ENCODE peak calls at places on chromosomes 6 and 20, in six cellular contexts. One of them, this sample, is unnamed.

GRCh38 chr6:161281092-161281491 is 7.2 kb upstream of the AGPAT4 start:
- DNase-seq in heart right ventricle: no peak
- DNase-seq in NCI-H1092: no peak
- DNase-seq in anterior cingulate cortex: no peak
- DNase-seq in D341Med: no peak
- DNase-seq in NCI-H460: no peak
- DNase-seq in this sample: no peak

GRCh38 chr6:117317261-117317660 is 51.9 kb downstream of the VGLL2 start:
- DNase-seq in heart right ventricle: no peak
- DNase-seq in NCI-H1092: no peak
- DNase-seq in anterior cingulate cortex: no peak
- DNase-seq in D341Med: no peak
- DNase-seq in NCI-H460: no peak
- DNase-seq in this sample: peak; percentile 4

GRCh38 chr6:34374112-34374907 is 18.2 kb downstream of the NUDT3 start:
- DNase-seq in heart right ventricle: no peak
- DNase-seq in NCI-H1092: no peak
- DNase-seq in anterior cingulate cortex: no peak
- DNase-seq in D341Med: no peak
- DNase-seq in NCI-H460: no peak
- DNase-seq in this sample: no peak

GRCh38 chr20:9241232-9241692 is 172.4 kb downstream of the PLCB4 start:
- DNase-seq in heart right ventricle: no peak
- DNase-seq in NCI-H1092: no peak
- DNase-seq in anterior cingulate cortex: no peak
- DNase-seq in D341Med: no peak
- DNase-seq in NCI-H460: no peak
- DNase-seq in this sample: peak; percentile 53

GRCh38 chr6:139251377-139252017 is 40.3 kb downstream of the TXLNB start:
- DNase-seq in heart right ventricle: no peak
- DNase-seq in NCI-H1092: no peak
- DNase-seq in anterior cingulate cortex: no peak
- DNase-seq in D341Med: no peak
- DNase-seq in NCI-H460: no peak
- DNase-seq in this sample: no peak

GRCh38 chr20:4151991-4152695 is 136.8 kb upstream of the RNF24 start:
- DNase-seq in heart right ventricle: no peak
- DNase-seq in NCI-H1092: no peak
- DNase-seq in anterior cingulate cortex: no peak
- DNase-seq in D341Med: no peak
- DNase-seq in NCI-H460: no peak
- DNase-seq in this sample: no peak

GRCh38 chr6:15213838-15214398 is 32.0 kb upstream of the JARID2 start:
- DNase-seq in heart right ventricle: no peak
- DNase-seq in NCI-H1092: no peak
- DNase-seq in anterior cingulate cortex: no peak
- DNase-seq in D341Med: no peak
- DNase-seq in NCI-H460: no peak
- DNase-seq in this sample: no peak

GRCh38 chr20:43761396-43762340 is 34.9 kb upstream of the GTSF1L start:
- DNase-seq in heart right ventricle: no peak
- DNase-seq in NCI-H1092: peak; percentile 57
- DNase-seq in anterior cingulate cortex: no peak
- DNase-seq in D341Med: no peak
- DNase-seq in NCI-H460: no peak
- DNase-seq in this sample: no peak

GRCh38 chr6:106553440-106553839 is 75.9 kb downstream of the RTN4IP1 start:
- DNase-seq in heart right ventricle: no peak
- DNase-seq in NCI-H1092: no peak
- DNase-seq in anterior cingulate cortex: no peak
- DNase-seq in D341Med: no peak
- DNase-seq in NCI-H460: no peak
- DNase-seq in this sample: no peak

GRCh38 chr6:42175860-42176259 is 2.7 kb downstream of the GUCA1A start:
- DNase-seq in heart right ventricle: no peak
- DNase-seq in NCI-H1092: no peak
- DNase-seq in anterior cingulate cortex: no peak
- DNase-seq in D341Med: no peak
- DNase-seq in NCI-H460: no peak
- DNase-seq in this sample: no peak

GRCh38 chr20:16106191-16106849 is 466.9 kb downstream of the KIF16B start:
- DNase-seq in heart right ventricle: no peak
- DNase-seq in NCI-H1092: no peak
- DNase-seq in anterior cingulate cortex: no peak
- DNase-seq in D341Med: no peak
- DNase-seq in NCI-H460: no peak
- DNase-seq in this sample: no peak

GRCh38 chr6:138211601-138212000 is 6.7 kb downstream of the PBOV1 start:
- DNase-seq in heart right ventricle: no peak
- DNase-seq in NCI-H1092: no peak
- DNase-seq in anterior cingulate cortex: no peak
- DNase-seq in D341Med: no peak
- DNase-seq in NCI-H460: no peak
- DNase-seq in this sample: no peak

GRCh38 chr20:63151554-63152321 is 64.2 kb downstream of the YTHDF1 start:
- DNase-seq in heart right ventricle: peak; percentile 16
- DNase-seq in NCI-H1092: no peak
- DNase-seq in anterior cingulate cortex: no peak
- DNase-seq in D341Med: no peak
- DNase-seq in NCI-H460: no peak
- DNase-seq in this sample: no peak

GRCh38 chr6:74879234-74879633 is 326.6 kb downstream of the COL12A1 start:
- DNase-seq in heart right ventricle: no peak
- DNase-seq in NCI-H1092: no peak
- DNase-seq in anterior cingulate cortex: no peak
- DNase-seq in D341Med: no peak
- DNase-seq in NCI-H460: no peak
- DNase-seq in this sample: no peak

GRCh38 chr6:132683543-132683942 is 24.6 kb upstream of the TAAR1 start:
- DNase-seq in heart right ventricle: no peak
- DNase-seq in NCI-H1092: no peak
- DNase-seq in anterior cingulate cortex: no peak
- DNase-seq in D341Med: no peak
- DNase-seq in NCI-H460: no peak
- DNase-seq in this sample: no peak

GRCh38 chr6:98871057-98871456 is 36.7 kb downstream of the POU3F2 start:
- DNase-seq in heart right ventricle: no peak
- DNase-seq in NCI-H1092: no peak
- DNase-seq in anterior cingulate cortex: no peak
- DNase-seq in D341Med: no peak
- DNase-seq in NCI-H460: peak; percentile 36
- DNase-seq in this sample: peak; percentile 7

GRCh38 chr6:107418118-107418517 is 41.2 kb downstream of the PDSS2 start:
- DNase-seq in heart right ventricle: no peak
- DNase-seq in NCI-H1092: no peak
- DNase-seq in anterior cingulate cortex: no peak
- DNase-seq in D341Med: peak; percentile 33
- DNase-seq in NCI-H460: no peak
- DNase-seq in this sample: peak; percentile 4

GRCh38 chr20:47392015-47392720 is 35.7 kb upstream of the ZMYND8 start:
- DNase-seq in heart right ventricle: no peak
- DNase-seq in NCI-H1092: no peak
- DNase-seq in anterior cingulate cortex: no peak
- DNase-seq in D341Med: no peak
- DNase-seq in NCI-H460: peak; percentile 100
- DNase-seq in this sample: no peak

GRCh38 chr6:37792457-37793039 is 27.0 kb upstream of the ZFAND3 start:
- DNase-seq in heart right ventricle: no peak
- DNase-seq in NCI-H1092: no peak
- DNase-seq in anterior cingulate cortex: no peak
- DNase-seq in D341Med: no peak
- DNase-seq in NCI-H460: no peak
- DNase-seq in this sample: no peak

GRCh38 chr20:51021067-51022025 is 1.6 kb downstream of the KCNG1 start:
- DNase-seq in heart right ventricle: no peak
- DNase-seq in NCI-H1092: no peak
- DNase-seq in anterior cingulate cortex: no peak
- DNase-seq in D341Med: no peak
- DNase-seq in NCI-H460: no peak
- DNase-seq in this sample: peak; percentile 45

This sample was measured in NCI-H446.